ENCODE peak calls at places on chromosome 11, in nine cellular contexts. X is fibroblast of lung, L is cardiac fibroblast, O is astrocyte of the spinal cord, D is brain microvascular endothelial cell, P is GM23338, A is retinal pigment epithelial cell, C is heart right ventricle, V is fibroblast of the aortic adventitia. J is an unnamed sample.

GRCh38 chr11:72223615-72224586 is 666 bp upstream of the INPPL1 start:
- DNase-seq in X (peak; percentile 67), L (peak; percentile 76), O (peak; percentile 77), D (no peak), P (peak; percentile 73), A (no peak), C (peak; percentile 80), V (peak; percentile 68), J (peak; percentile 65)

GRCh38 chr11:24748261-24748660 is 251.4 kb downstream of the LUZP2 start:
- DNase-seq in X (no peak), L (no peak), O (no peak), D (no peak), P (no peak), A (no peak), C (no peak), V (no peak), J (no peak)

GRCh38 chr11:26950260-26950719 is 43.6 kb upstream of the FIBIN start:
- DNase-seq in X (peak; percentile 88), L (peak; percentile 69), O (peak; percentile 71), D (peak; percentile 90), P (no peak), A (no peak), C (no peak), V (peak; percentile 76), J (peak; percentile 81)

GRCh38 chr11:102306048-102306575 is 11.2 kb upstream of the BIRC3 start:
- DNase-seq in X (no peak), L (no peak), O (no peak), D (no peak), P (no peak), A (no peak), C (no peak), V (no peak), J (no peak)

GRCh38 chr11:72762641-72763304 is 10.6 kb upstream of the ARAP1 start:
- DNase-seq in X (no peak), L (no peak), O (no peak), D (no peak), P (no peak), A (no peak), C (no peak), V (no peak), J (no peak)

GRCh38 chr11:11400635-11401232 is 47.7 kb upstream of the CSNK2A3 start:
- DNase-seq in X (no peak), L (no peak), O (no peak), D (no peak), P (peak; percentile 75), A (no peak), C (no peak), V (no peak), J (no peak)

GRCh38 chr11:107998761-107999160 is 9.9 kb upstream of the CUL5 start:
- DNase-seq in X (no peak), L (peak; percentile 37), O (no peak), D (no peak), P (no peak), A (no peak), C (no peak), V (peak; percentile 22), J (peak; percentile 30)

GRCh38 chr11:111634981-111635705 is 32.9 kb downstream of the SIK2 start:
- DNase-seq in X (peak; percentile 83), L (peak; percentile 34), O (peak; percentile 83), D (no peak), P (peak; percentile 17), A (no peak), C (no peak), V (peak; percentile 44), J (peak; percentile 38)

GRCh38 chr11:22343411-22344032 is 5.3 kb downstream of the SLC17A6 start:
- DNase-seq in X (no peak), L (no peak), O (no peak), D (no peak), P (peak; percentile 60), A (no peak), C (no peak), V (no peak), J (no peak)

GRCh38 chr11:18745251-18745650 is 19.3 kb upstream of the IGSF22 start:
- DNase-seq in X (no peak), L (no peak), O (no peak), D (no peak), P (peak; percentile 23), A (no peak), C (no peak), V (no peak), J (no peak)

GRCh38 chr11:73366265-73366610 is 10.0 kb upstream of the RELT start:
- DNase-seq in X (no peak), L (no peak), O (no peak), D (no peak), P (no peak), A (no peak), C (no peak), V (no peak), J (no peak)

GRCh38 chr11:77823775-77824174 is 2.8 kb downstream of the AAMDC start:
- DNase-seq in X (peak; percentile 58), L (peak; percentile 72), O (peak; percentile 19), D (no peak), P (no peak), A (no peak), C (no peak), V (peak; percentile 89), J (peak; percentile 64)

GRCh38 chr11:120337896-120338840 is 2.0 kb downstream of the ARHGEF12 start:
- DNase-seq in X (peak; percentile 51), L (no peak), O (peak; percentile 32), D (no peak), P (no peak), A (no peak), C (no peak), V (peak; percentile 44), J (peak; percentile 40)

GRCh38 chr11:61587541-61587941 is 6.7 kb upstream of the SYT7 start:
- DNase-seq in X (no peak), L (peak; percentile 26), O (no peak), D (no peak), P (peak; percentile 90), A (no peak), C (peak; percentile 59), V (peak; percentile 58), J (no peak)

GRCh38 chr11:68956142-68956541 is 24.6 kb downstream of the MRGPRD start:
- DNase-seq in X (no peak), L (no peak), O (no peak), D (no peak), P (peak; percentile 64), A (no peak), C (no peak), V (no peak), J (no peak)

GRCh38 chr11:43316451-43316850 is 4.7 kb downstream of the API5 start:
- DNase-seq in X (no peak), L (peak; percentile 15), O (peak; percentile 68), D (peak; percentile 24), P (no peak), A (peak; percentile 9), C (no peak), V (peak; percentile 1), J (no peak)

GRCh38 chr11:121892131-121892681 is 223.8 kb downstream of the BLID start:
- DNase-seq in X (peak; percentile 28), L (peak; percentile 89), O (peak; percentile 86), D (peak; percentile 72), P (peak; percentile 61), A (peak; percentile 48), C (no peak), V (peak; percentile 92), J (peak; percentile 93)

GRCh38 chr11:107043242-107043991 is 25.1 kb upstream of the GUCY1A2 start:
- DNase-seq in X (peak; percentile 94), L (peak; percentile 85), O (peak; percentile 98), D (peak; percentile 96), P (no peak), A (peak; percentile 96), C (no peak), V (peak; percentile 95), J (peak; percentile 94)

GRCh38 chr11:125070699-125071254 is 7.7 kb downstream of the SLC37A2 start:
- DNase-seq in X (peak; percentile 84), L (peak; percentile 76), O (peak; percentile 31), D (peak; percentile 19), P (no peak), A (peak; percentile 7), C (peak; percentile 52), V (peak; percentile 82), J (peak; percentile 77)

GRCh38 chr11:30487200-30487898 is 98.8 kb downstream of the MPPED2 start:
- DNase-seq in X (peak; percentile 74), L (no peak), O (peak; percentile 43), D (peak; percentile 2), P (no peak), A (no peak), C (no peak), V (no peak), J (no peak)

GRCh38 chr11:106087815-106088435 is 10.5 kb downstream of the AASDHPPT start:
- DNase-seq in X (peak; percentile 74), L (peak; percentile 70), O (peak; percentile 68), D (peak; percentile 63), P (peak; percentile 63), A (no peak), C (peak; percentile 11), V (peak; percentile 78), J (peak; percentile 78)

GRCh38 chr11:1092145-1092670 is 17.5 kb downstream of the MUC2 start:
- DNase-seq in X (no peak), L (no peak), O (no peak), D (no peak), P (no peak), A (no peak), C (no peak), V (no peak), J (no peak)

GRCh38 chr11:126480410-126481302 is 125.2 kb downstream of the ST3GAL4 start:
- DNase-seq in X (peak; percentile 89), L (peak; percentile 93), O (peak; percentile 88), D (peak; percentile 79), P (peak; percentile 96), A (peak; percentile 56), C (peak; percentile 87), V (peak; percentile 93), J (peak; percentile 91)
- H3K4me3 ChIP-seq in X (no peak overlapping the region), L (no peak overlapping the region), O (no peak overlapping the region), D (peak overlapping the region; percentile 6), P (no peak overlapping the region), A (no peak overlapping the region), C (no peak overlapping the region), V (peak overlapping the region; percentile 10), J (no peak overlapping the region)

GRCh38 chr11:64225608-64226506 is at the start of the genes NUDT22 and TRPT1:
- DNase-seq in X (peak; percentile 71), L (peak; percentile 82), O (peak; percentile 77), D (peak; percentile 60), P (peak; percentile 94), A (peak; percentile 33), C (peak; percentile 94), V (peak; percentile 66), J (peak; percentile 69)
- TF ChIP-seq CTCF in X (peak; percentile 28), L (peak; percentile 35), O (peak; percentile 29), D (peak; percentile 55), P (peak; percentile 43), A (peak; percentile 39), C (peak; percentile 9), V (peak; percentile 29), J (peak; percentile 22)

GRCh38 chr11:104127828-104128227 is 36.1 kb downstream of the PDGFD start:
- DNase-seq in X (peak; percentile 76), L (peak; percentile 73), O (no peak), D (peak; percentile 55), P (no peak), A (no peak), C (no peak), V (peak; percentile 85), J (peak; percentile 57)
- H3K4me3 ChIP-seq in X (no peak overlapping the region), L (no peak overlapping the region), O (no peak overlapping the region), D (no peak overlapping the region), P (no peak overlapping the region), A (no peak overlapping the region), C (no peak overlapping the region), V (no peak overlapping the region), J (no peak overlapping the region)

DNA sequence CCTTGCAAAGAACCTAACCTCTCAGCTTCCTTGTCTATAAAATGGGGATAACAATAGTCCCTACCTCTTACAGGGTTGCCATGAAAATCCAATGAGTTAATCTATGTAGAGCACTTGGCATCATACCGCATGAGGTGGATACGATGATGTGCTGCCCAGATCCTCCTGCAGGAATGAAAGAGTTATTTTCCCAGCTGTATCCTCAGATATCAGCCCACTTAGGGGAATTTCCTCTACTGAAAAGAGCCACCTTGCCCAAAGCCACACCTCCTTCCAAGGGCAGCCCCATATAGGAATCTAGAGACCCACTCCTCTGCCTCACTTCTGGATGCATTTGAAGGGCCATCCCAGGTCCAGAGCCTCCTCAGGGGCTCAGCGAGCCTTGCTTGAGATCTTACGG is 128.4 kb downstream of the CCDC81 start:
- DNase-seq in X (no peak), L (no peak), O (no peak), D (no peak), P (no peak), A (no peak), C (no peak), V (no peak), J (no peak)
- TF ChIP-seq CTCF in X (no peak), L (no peak), O (no peak), D (no peak), P (no peak), A (no peak), C (no peak), V (no peak), J (no peak)

J was measured in fibroblast of pulmonary artery.